ENCODE peak calls at places on chromosomes 1 and 21, in four cellular contexts. B is Panc1, V is GM13977, F is astrocyte of the spinal cord. Z is an unnamed sample.

GRCh38 chr1:58290685-58291372 is 255.7 kb downstream of the OMA1 start:
- DNase-seq in F (peak), V (no peak), B (no peak), Z (no peak)

GRCh38 chr1:172497230-172497629 is 35.7 kb upstream of the SUCO start:
- DNase-seq in F (peak), B (no peak), V (no peak), Z (no peak)

GRCh38 chr1:116486424-116486823 is 84.4 kb downstream of the CD58 start:
- DNase-seq in F (peak), V (no peak), B (no peak), Z (no peak)

GRCh38 chr1:213934642-213935041 is 53.1 kb upstream of the PROX1 start:
- DNase-seq in B (no peak), V (no peak), F (peak), Z (no peak)

GRCh38 chr1:22236151-22236550 is 93.3 kb upstream of the WNT4 start:
- DNase-seq in V (no peak), F (no peak), B (no peak), Z (no peak)

GRCh38 chr1:110615548-110616130 is 9.5 kb upstream of the KCNA2 start:
- DNase-seq in B (peak), F (peak), V (peak), Z (peak)

GRCh38 chr1:67642694-67643093 is 42.3 kb upstream of the GADD45A start:
- DNase-seq in V (no peak), F (peak), B (no peak), Z (no peak)

GRCh38 chr1:210200090-210200736 is 32.4 kb upstream of the SERTAD4 start:
- DNase-seq in V (no peak), F (no peak), B (no peak), Z (no peak)

GRCh38 chr1:28267633-28268032 is 8.3 kb downstream of the SESN2 start:
- DNase-seq in F (no peak), V (no peak), B (no peak), Z (no peak)

GRCh38 chr1:183323849-183324683 is 94.1 kb downstream of the NMNAT2 start:
- DNase-seq in F (peak), V (no peak), B (no peak), Z (no peak)

GRCh38 chr1:177278626-177279390 is 108.0 kb downstream of the BRINP2 start:
- DNase-seq in F (peak), V (no peak), B (no peak), Z (no peak)

GRCh38 chr1:54199151-54199764 is 572 bp downstream of the CYB5RL start:
- DNase-seq in B (no peak), F (no peak), V (peak), Z (peak)

GRCh38 chr1:41381691-41382530 is 20.7 kb downstream of the FOXO6 start:
- DNase-seq in B (no peak), F (no peak), V (peak), Z (peak)

GRCh38 chr1:20486457-20487235 is 636 bp upstream of the CAMK2N1 start:
- DNase-seq in B (no peak), V (no peak), F (peak), Z (no peak)

GRCh38 chr1:179786815-179787736 is 44.0 kb downstream of the FAM163A start:
- DNase-seq in V (no peak), F (no peak), B (no peak), Z (no peak)

GRCh38 chr1:234226106-234226818 is 147.0 kb upstream of the COA6 start:
- DNase-seq in V (no peak), F (no peak), B (no peak), Z (no peak)

GRCh38 chr21:33042812-33043211 is 17.1 kb downstream of the OLIG2 start:
- DNase-seq in V (no peak), B (no peak), F (peak), Z (no peak)

GRCh38 chr1:175481126-175482071 is 262.0 kb downstream of the TNR start:
- DNase-seq in F (peak), B (peak), V (peak), Z (peak)

GRCh38 chr21:35217504-35218060 is 168.5 kb upstream of the RUNX1 start:
- DNase-seq in B (peak), F (peak), V (no peak), Z (no peak)

GRCh38 chr1:184170719-184171118 is 119.2 kb downstream of the TSEN15 start:
- DNase-seq in V (no peak), B (no peak), F (no peak), Z (no peak)

GRCh38 chr1:108573183-108573582 is 13.3 kb downstream of the EEIG2 start:
- DNase-seq in F (no peak), B (no peak), V (no peak), Z (no peak)

GRCh38 chr1:102120910-102121309 is 124.2 kb upstream of the OLFM3 start:
- DNase-seq in B (no peak), V (no peak), F (no peak), Z (no peak)

GRCh38 chr1:37865348-37866119 is 6.1 kb upstream of the MTF1 start:
- DNase-seq in F (peak), V (no peak), B (no peak), Z (no peak)

DNA sequence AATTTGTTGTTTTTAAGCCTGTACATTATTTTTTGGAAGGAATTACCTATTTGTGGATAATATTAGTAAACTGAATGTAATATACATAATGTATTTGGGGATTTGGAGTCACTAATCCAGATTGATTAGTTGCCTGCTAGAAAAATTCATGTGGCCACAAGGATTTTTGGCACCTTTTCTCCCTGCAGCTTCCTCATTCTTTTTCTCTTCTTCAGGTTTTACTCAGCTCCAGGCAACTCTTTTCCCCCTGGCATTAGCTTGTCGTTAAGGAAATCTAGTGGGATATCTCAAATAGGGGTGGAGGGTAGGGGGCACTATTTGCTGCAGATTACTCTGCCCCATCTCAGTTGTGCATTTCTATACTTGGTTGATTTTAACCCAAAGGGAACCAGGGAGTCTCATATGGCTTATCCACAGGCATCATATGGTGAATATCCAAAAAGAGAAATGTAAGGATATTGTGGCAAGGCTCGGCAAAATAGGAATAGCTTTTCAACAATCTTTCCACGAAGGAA is 203.1 kb downstream of the NFIA start:
- DNase-seq in F (no peak), V (no peak), B (no peak), Z (no peak)
- TF ChIP-seq CTCF in F (no peak), V (no peak), B (no peak), Z (no peak)

DNA sequence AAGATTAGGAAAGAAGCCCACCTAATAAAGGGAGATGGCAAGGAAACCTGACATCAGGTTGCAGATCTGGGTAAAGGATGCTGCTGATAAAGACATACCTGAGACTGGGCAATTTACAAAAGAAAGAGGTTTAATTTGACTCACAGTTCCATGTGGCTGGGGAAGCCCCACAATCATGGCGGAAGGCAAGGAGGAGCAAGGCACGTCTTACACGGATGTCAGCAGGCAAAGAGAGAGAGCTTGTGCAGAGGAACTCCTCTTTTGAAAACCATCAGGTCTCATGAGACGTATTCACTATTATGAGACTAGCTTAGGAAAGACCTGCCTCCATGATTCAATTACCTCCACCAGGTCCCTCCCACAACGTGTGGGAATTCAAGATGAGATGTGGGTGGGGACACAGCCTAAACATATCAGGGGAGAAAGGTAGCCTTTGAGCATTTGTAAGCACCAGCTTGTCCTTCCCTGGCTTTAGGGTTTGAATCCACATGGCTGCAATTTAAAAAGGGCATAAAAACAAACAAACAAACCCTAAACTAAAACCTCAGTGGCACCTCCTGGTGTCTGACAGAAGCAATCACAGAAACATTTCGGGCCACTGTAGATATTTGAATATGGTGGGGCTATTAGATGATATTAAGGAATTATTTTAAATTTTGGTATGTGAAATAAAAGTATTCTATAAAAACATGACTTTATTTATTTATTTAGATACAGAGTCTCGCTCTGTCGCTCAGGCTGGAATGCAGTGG is 33.1 kb downstream of the SLC2A7 start:
- DNase-seq in B (no peak), F (no peak), V (no peak), Z (no peak)
- TF ChIP-seq CTCF in B (no peak), F (peak), V (peak), Z (no peak)

GRCh38 chr1:51926171-51926812 is 47.8 kb upstream of the NRDC start:
- DNase-seq in B (peak), V (peak), F (peak), Z (no peak)
- TF ChIP-seq CTCF in B (peak), V (peak), F (peak), Z (no peak)

GRCh38 chr1:227903614-227904501 is 43.9 kb downstream of the WNT9A start:
- DNase-seq in B (no peak), V (no peak), F (no peak), Z (no peak)

GRCh38 chr1:227906550-227906991 is 41.2 kb downstream of the WNT9A start:
- DNase-seq in V (no peak), F (no peak), B (no peak), Z (no peak)

GRCh38 chr1:227907439-227908015 is 40.2 kb downstream of the WNT9A start:
- DNase-seq in B (no peak), F (no peak), V (no peak), Z (no peak)

GRCh38 chr1:227904541-227905335 is 43.0 kb downstream of the WNT9A start:
- DNase-seq in F (no peak), B (no peak), V (no peak), Z (no peak)

GRCh38 chr1:227905573-227906487 is 41.9 kb downstream of the WNT9A start:
- DNase-seq in V (no peak), F (no peak), B (no peak), Z (no peak)
- TF ChIP-seq CTCF in V (no peak), F (no peak), B (no peak), Z (no peak)

DNA sequence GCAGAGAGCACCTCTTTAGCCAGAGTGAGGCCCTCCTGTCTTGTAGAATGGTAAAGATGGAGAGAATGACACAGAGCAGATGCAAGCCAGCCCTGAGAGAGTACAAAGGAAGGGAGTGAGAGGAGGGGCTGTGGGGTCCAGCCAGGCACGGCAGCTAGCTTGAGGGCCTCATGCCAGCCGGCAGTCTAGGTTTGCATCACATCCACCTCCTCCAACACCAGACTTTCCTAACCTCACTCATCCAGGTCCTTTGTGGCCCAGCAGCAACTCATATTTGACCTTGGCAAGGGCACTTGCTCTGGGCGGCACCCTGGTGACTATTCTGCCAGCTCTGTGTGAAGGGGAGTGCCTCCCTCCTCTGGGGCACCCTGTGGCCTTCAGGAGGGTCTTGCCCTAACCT is 13.3 kb downstream of the OPTC start:
- DNase-seq in B (no peak), V (no peak), F (no peak), Z (no peak)
- TF ChIP-seq CTCF in B (no peak), V (no peak), F (no peak), Z (no peak)

GRCh38 chr1:226605573-226605950 is 57.0 kb downstream of the STUM start:
- DNase-seq in F (no peak), B (no peak), V (no peak), Z (no peak)
- TF ChIP-seq CTCF in F (no peak), B (no peak), V (no peak), Z (no peak)